ENCODE peak calls at places on chromosomes 12 and 14, in five cellular contexts. H is bronchial epithelial cell, O is vagina, C is A549, A is heart right ventricle. M is an unnamed sample.

GRCh38 chr12:24899503-24900098 is 49.3 kb downstream of the BCAT1 start:
- DNase-seq in A (no peak), H (no peak), O (no peak), C (no peak), M (no peak)

GRCh38 chr12:25813843-25814242 is 144.6 kb upstream of the RASSF8 start:
- DNase-seq in H (no peak), C (no peak), O (no peak), A (no peak), M (no peak)

GRCh38 chr12:47772738-47773061 is 338 bp upstream of the SLC48A1 start:
- DNase-seq in H (no peak), O (no peak), C (no peak), A (no peak), M (no peak)

GRCh38 chr14:94888108-94888507 is 118.2 kb upstream of the GSC start:
- DNase-seq in A (no peak), O (no peak), H (no peak), C (no peak), M (no peak)

GRCh38 chr12:132292328-132293319 is 36.8 kb downstream of the GALNT9 start:
- DNase-seq in O (no peak), A (no peak), H (no peak), C (no peak), M (no peak)

GRCh38 chr12:571795-572531 is 91.3 kb downstream of the NINJ2 start:
- DNase-seq in C (peak; percentile 74), O (no peak), A (peak; percentile 72), H (peak; percentile 16), M (peak; percentile 78)

GRCh38 chr12:131912526-131913274 is 16.4 kb upstream of the PUS1 start:
- DNase-seq in O (no peak), A (peak; percentile 94), H (peak; percentile 66), C (peak; percentile 82), M (no peak)

GRCh38 chr14:79496701-79497100 is 714.6 kb downstream of the DIO2 start:
- DNase-seq in A (no peak), O (no peak), C (no peak), H (no peak), M (no peak)

GRCh38 chr14:21398901-21399300 is 15.1 kb upstream of the SUPT16H start:
- DNase-seq in A (no peak), H (no peak), O (no peak), C (no peak), M (no peak)

GRCh38 chr14:35261774-35262173 is 30.4 kb upstream of the PSMA6 start:
- DNase-seq in C (peak; percentile 10), H (peak; percentile 4), O (no peak), A (no peak), M (no peak)

GRCh38 chr12:117980621-117981020 is 11.8 kb upstream of the KSR2 start:
- DNase-seq in O (no peak), H (no peak), C (no peak), A (no peak), M (no peak)

GRCh38 chr12:52350021-52350620 is 17.2 kb downstream of the KRT85 start:
- DNase-seq in H (no peak), O (no peak), C (no peak), A (no peak), M (no peak)

GRCh38 chr12:2690348-2691000 is 104.3 kb upstream of the FKBP4 start:
- DNase-seq in A (no peak), C (no peak), H (no peak), O (peak; percentile 72), M (no peak)

GRCh38 chr12:47828967-47829482 is 9.3 kb upstream of the HDAC7 start:
- DNase-seq in H (peak; percentile 88), A (peak; percentile 88), C (peak; percentile 60), O (no peak), M (peak; percentile 91)

GRCh38 chr12:65300679-65301349 is 22.3 kb downstream of the MSRB3 start:
- DNase-seq in O (no peak), C (peak; percentile 56), H (peak; percentile 39), A (peak; percentile 8), M (no peak)

GRCh38 chr12:49189731-49190314 is 943 bp upstream of the TUBA1A start:
- DNase-seq in O (no peak), H (no peak), C (no peak), A (no peak), M (no peak)

DNA sequence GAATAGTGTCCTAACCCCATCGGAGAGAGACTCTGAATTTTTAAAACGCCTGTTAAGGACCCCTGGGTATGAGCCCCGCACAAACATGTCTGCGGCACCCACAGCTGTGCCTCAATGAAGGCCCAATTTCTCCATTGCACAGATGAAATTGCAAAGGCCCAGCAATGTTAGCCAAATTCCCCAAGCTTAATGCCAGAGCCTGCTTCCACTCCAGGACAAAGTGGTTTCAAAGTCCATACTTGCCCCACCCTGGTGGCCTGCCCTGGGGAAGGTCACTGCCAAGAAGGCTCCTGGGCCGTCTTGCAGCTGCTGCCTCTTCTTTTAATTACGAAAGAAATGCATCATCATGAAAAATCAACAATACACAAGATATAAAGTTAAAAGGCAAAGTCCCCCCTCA is 1179.7 kb downstream of the VRK1 start:
- DNase-seq in H (no peak), C (no peak), O (no peak), A (no peak), M (peak; percentile 81)
- H3K4me3 ChIP-seq in H (no peak overlapping the region), C (no peak overlapping the region), O (peak overlapping the region; percentile 4), A (peak overlapping the region; percentile 49), M (peak overlapping the region; percentile 38)

DNA sequence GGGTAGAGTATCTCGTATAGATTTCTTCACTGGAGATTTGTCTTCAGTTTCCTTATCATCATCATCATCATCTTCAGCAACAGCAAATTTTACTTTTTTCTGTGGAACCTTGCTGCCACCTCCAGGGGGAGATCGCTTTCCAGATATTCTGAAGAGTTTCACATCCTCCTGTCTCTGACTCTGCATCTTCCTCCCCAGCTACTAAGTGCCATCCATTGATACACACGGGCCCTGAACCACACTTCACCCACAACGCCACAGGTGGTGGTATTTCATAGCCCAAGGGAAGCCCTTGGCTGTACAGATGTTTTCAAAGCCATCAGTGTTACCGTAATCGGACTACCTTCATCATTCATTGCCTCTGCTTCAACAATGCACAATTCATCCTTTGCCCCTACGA is 82.2 kb downstream of the PPP2R5C start:
- DNase-seq in H (no peak), A (no peak), C (peak; percentile 24), O (no peak), M (no peak)
- TF ChIP-seq CTCF in H (no peak), A (peak; percentile 43), C (peak; percentile 29), O (no peak), M (no peak)

DNA sequence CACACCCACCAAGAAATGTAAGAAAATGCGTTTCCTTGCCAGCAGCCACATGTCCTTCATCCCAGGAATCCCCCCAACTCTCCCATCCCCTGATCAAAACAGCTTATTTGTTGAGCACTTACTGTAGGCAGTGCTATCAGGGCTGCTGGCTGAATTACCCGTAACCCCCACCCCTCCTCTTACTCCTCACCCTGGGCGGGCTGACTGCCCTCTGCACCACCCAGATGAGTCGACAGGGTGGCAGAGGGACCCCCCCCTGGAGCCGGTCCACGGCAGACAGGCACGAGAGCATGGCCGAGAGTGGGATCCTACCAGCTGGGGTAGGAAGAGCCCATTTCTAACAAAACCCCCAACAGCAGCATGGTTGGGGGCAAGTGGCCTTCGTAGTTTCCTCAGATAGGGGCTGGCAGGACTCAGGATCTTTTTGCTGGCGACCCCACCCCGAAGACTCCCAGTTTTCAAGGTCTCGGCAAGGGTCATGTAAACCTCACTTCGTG is 1.1 kb upstream of the RHOF start:
- DNase-seq in C (no peak), A (no peak), O (no peak), H (no peak), M (peak; percentile 77)
- H3K4me3 ChIP-seq in C (peak overlapping the region; percentile 30), A (peak overlapping the region; percentile 62), O (peak overlapping the region; percentile 65), H (no peak overlapping the region), M (peak overlapping the region; percentile 61)

DNA sequence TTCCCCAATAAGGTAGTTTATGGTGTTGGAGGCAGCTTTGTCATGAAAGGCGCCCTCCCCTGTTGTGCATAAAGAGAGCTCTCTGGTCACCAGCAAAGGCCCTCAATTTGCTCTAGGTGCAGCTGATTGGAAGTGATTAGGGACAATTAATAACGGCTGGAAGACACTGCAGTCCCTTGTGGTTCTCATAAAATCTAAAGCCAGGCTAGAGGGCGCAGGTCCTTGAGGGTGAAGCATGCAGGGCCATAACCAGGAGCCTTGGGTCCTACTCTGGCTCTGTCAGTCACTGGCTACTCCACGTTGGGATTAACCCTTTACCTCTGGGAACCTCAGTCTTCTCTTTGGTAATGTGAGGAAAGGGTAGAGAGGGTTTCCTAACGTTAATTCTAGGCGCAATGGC is 1.9 kb downstream of the DAAM1 start:
- DNase-seq in H (no peak), C (peak; percentile 29), O (no peak), A (peak; percentile 29), M (no peak)
- TF ChIP-seq CTCF in H (peak; percentile 2), C (no peak), O (no peak), A (no peak), M (no peak)

GRCh38 chr12:82660541-82661325 is 26.0 kb upstream of the TMTC2 start:
- DNase-seq in O (no peak), A (no peak), C (no peak), H (no peak), M (no peak)
- H3K4me3 ChIP-seq in O (no peak overlapping the region), A (no peak overlapping the region), C (no peak overlapping the region), H (no peak overlapping the region), M (no peak overlapping the region)

M was measured in suprapubic skin.